ENCODE peak calls at places on chromosomes 4 and X, in four cellular contexts. N is upper lobe of left lung, P is A549, U is GM12878. V is an unnamed sample.

GRCh38 chrX:54807524-54808108 is at the start of gene MAGED2:
- DNase-seq in N (peak; percentile 75), P (no peak), U (no peak), V (no peak)

GRCh38 chr4:18917689-18918088 is 896.1 kb upstream of the LCORL start:
- DNase-seq in P (no peak), N (no peak), U (no peak), V (no peak)

GRCh38 chr4:93684571-93684970 is 144.0 kb upstream of the ATOH1 start:
- DNase-seq in N (no peak), P (no peak), U (no peak), V (no peak)

GRCh38 chr4:138572007-138572406 is 329.9 kb upstream of the SLC7A11 start:
- DNase-seq in U (no peak), P (peak; percentile 5), N (no peak), V (no peak)

GRCh38 chr4:23839279-23839678 is 50.6 kb downstream of the PPARGC1A start:
- DNase-seq in N (no peak), P (no peak), U (no peak), V (no peak)

GRCh38 chr4:73891739-73892405 is 22.7 kb downstream of the CXCL1 start:
- DNase-seq in U (no peak), N (no peak), P (peak; percentile 39), V (no peak)

GRCh38 chrX:31656013-31656412 is 584.2 kb upstream of the FTHL17 start:
- DNase-seq in U (no peak), N (no peak), P (no peak), V (no peak)

GRCh38 chrX:39755152-39756032 is 342.4 kb downstream of the BCOR start:
- DNase-seq in N (peak; percentile 87), P (peak; percentile 97), U (no peak), V (peak; percentile 39)

GRCh38 chrX:129360175-129360574 is 163.1 kb downstream of the SMARCA1 start:
- DNase-seq in P (peak; percentile 60), U (peak; percentile 21), N (no peak), V (no peak)

GRCh38 chr4:2096073-2096609 is 37.0 kb downstream of the NAT8L start:
- DNase-seq in U (no peak), N (peak; percentile 42), P (no peak), V (peak; percentile 35)

GRCh38 chr4:67403342-67403741 is 142.0 kb downstream of the CENPC start:
- DNase-seq in N (no peak), P (no peak), U (no peak), V (no peak)

GRCh38 chrX:18893536-18893935 is 90.4 kb downstream of the PHKA2 start:
- DNase-seq in P (no peak), N (no peak), U (no peak), V (no peak)

GRCh38 chr4:123488916-123489315 is 92.3 kb downstream of the SPRY1 start:
- DNase-seq in N (no peak), U (peak; percentile 19), P (peak; percentile 69), V (peak; percentile 35)

GRCh38 chr4:157776930-157777329 is 395.9 kb downstream of the GASK1B start:
- DNase-seq in U (no peak), N (no peak), P (no peak), V (no peak)

GRCh38 chr4:99135541-99136173 is 8.4 kb downstream of the ADH4 start:
- DNase-seq in N (no peak), U (no peak), P (no peak), V (no peak)

GRCh38 chr4:158159054-158159717 is 13.6 kb downstream of the GASK1B start:
- DNase-seq in P (peak; percentile 9), N (no peak), U (no peak), V (no peak)

GRCh38 chr4:190014771-190015537 is 12.1 kb downstream of the FRG2 start:
- DNase-seq in N (peak; percentile 85), U (no peak), P (no peak), V (no peak)
- TF ChIP-seq POLR2A in N (no peak), U (no peak), P (no peak), V (no peak)

GRCh38 chr4:155921597-155921996 is 18.1 kb downstream of the TDO2 start:
- DNase-seq in U (no peak), P (no peak), N (no peak), V (no peak)
- TF ChIP-seq POLR2A in U (no peak), P (no peak), N (no peak), V (no peak)

DNA sequence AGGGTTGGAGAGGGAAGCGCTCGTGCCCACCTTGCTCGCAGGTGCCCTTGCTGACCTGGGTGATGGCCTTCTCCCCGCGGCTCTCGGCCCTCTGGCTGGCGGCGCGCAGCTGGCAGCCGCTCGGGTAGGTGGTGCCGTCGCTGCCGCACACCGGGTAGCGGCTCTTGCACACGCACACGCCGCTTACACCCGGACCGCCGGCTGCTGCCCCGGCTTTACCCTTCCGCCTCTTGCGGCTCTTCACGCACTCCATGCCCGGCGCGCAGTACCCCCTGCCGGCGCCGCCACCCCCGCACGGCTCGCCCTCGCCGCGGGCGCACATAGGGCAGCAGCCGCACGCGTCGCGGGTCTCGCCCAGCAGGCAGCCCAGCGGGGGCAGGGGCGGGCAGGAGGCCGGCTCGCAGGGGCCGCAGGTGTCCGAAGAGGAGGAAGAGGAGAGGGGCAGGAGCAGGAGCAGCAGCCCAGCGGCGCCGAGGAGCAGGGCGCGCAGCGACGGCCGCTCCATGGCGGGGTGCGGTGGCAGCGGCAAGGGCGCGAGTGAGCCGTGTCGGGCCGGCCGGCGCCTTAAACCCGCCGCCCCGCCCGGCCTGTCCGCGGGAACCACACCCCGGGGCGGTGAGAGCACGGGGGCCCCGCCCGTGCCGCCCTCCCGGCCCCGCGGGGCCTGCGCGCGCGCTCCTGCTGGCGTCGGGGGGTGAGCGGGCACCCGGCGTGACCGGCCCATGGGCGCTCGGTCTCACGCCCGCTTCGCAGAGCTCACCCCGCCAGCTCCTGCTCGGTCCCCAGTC is at the start of gene IGFBP7:
- DNase-seq in N (peak; percentile 93), U (no peak), P (no peak), V (peak; percentile 40)
- TF ChIP-seq POLR2A in N (no peak), U (no peak), P (peak; percentile 79), V (peak; percentile 97)

DNA sequence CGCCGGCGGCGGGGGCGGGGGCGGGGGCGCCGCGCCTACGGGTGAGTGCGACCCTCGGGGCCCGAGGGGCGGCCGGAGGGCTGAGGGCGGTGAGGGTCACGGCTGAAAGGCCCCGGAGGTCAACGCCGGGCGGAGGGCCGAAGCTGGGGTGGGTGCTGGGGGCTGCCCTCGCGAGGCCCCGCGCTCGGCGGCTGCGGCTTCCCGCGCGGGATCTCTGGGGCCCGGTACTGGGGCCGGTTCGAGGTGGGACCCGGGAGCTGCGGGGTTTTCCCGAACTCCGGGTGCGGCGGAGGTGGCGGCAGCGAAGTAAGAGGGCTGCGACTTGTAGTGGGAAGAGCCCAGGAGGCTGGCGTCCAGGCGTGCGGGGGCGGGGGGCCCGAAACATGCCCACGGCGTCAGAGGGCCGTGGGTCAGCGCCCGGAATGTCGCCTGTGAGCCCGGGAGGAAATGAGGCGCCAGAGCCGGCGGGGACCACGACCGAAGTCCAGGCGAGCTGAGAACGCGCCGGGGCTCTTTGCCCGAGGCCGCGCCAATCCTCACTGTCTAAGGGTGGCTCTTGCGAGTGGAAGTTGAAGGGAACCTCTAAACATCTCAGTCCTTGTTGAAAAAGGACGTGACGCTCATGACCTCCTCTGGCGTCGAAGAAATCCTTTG is 407 bp downstream of the IL13RA1 start:
- DNase-seq in N (peak; percentile 91), P (peak; percentile 22), U (no peak), V (no peak)
- TF ChIP-seq POLR2A in N (no peak), P (no peak), U (no peak), V (no peak)

DNA sequence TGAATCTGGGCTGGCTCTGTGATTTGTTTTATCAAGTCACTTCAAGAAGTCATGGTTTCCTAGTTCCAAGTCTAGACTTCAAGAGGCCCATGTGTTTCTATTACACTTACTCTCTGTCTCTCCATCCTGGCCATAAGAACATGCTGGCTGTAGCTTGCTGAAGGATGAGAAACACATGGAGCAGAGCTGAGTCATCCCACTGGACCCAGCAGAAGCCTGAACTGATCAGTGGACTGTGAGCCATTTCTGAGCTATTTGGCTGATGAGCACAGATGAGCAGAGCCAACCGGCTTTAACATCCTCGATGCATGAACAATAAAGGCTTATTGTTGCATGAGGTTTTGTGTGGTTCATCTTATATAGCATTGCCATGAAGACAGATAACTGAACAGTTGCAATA is 290.6 kb upstream of the BOD1L1 start:
- DNase-seq in N (no peak), U (no peak), P (peak; percentile 63), V (peak; percentile 2)
- TF ChIP-seq POLR2A in N (no peak), U (no peak), P (no peak), V (no peak)